ENCODE peak calls at places on chromosome 22, in six cellular contexts. A is HFF-Myc, J is upper lobe of right lung, W is astrocyte, G is testis, X is WTC11. P is an unnamed sample.

GRCh38 chr22:48975886-48976285 is 851.8 kb downstream of the BRD1 start:
- DNase-seq in A (no peak), J (no peak), W (no peak), G (no peak), X (no peak), P (no peak)

GRCh38 chr22:30262917-30263741 is 3.5 kb downstream of the OSM start:
- DNase-seq in A (no peak), J (peak), W (no peak), G (peak), X (peak), P (peak)

GRCh38 chr22:35315141-35315854 is 15.6 kb downstream of the TOM1 start:
- DNase-seq in A (no peak), J (peak), W (no peak), G (no peak), X (no peak), P (no peak)

GRCh38 chr22:29096736-29097669 is 24.2 kb downstream of the KREMEN1 start:
- DNase-seq in A (no peak), J (no peak), W (no peak), G (peak), X (peak), P (no peak)

GRCh38 chr22:22955866-22956535 is 68.4 kb downstream of the IGLL5 start:
- DNase-seq in A (peak), J (peak), W (peak), G (peak), X (peak), P (peak)

GRCh38 chr22:33126881-33127280 is 68.7 kb upstream of the SYN3 start:
- DNase-seq in A (no peak), J (no peak), W (no peak), G (no peak), X (no peak), P (no peak)

GRCh38 chr22:46727813-46728364 is 10.2 kb downstream of the CERK start:
- DNase-seq in A (no peak), J (no peak), W (no peak), G (no peak), X (no peak), P (no peak)

GRCh38 chr22:48796295-48797015 is 1031.2 kb downstream of the BRD1 start:
- DNase-seq in A (no peak), J (no peak), W (no peak), G (no peak), X (peak), P (no peak)

GRCh38 chr22:33864723-33865130 is 55.5 kb downstream of the LARGE1 start:
- DNase-seq in A (no peak), J (no peak), W (no peak), G (peak), X (no peak), P (peak)

GRCh38 chr22:16783930-16784354 is 41.3 kb downstream of the XKR3 start:
- DNase-seq in A (no peak), J (no peak), W (no peak), G (no peak), X (no peak), P (no peak)

GRCh38 chr22:20299736-20300136 is 20.1 kb downstream of the DGCR6L start:
- DNase-seq in A (no peak), J (peak), W (no peak), G (peak), X (no peak), P (no peak)

GRCh38 chr22:29702025-29702930 is 17.5 kb upstream of the CABP7 start:
- DNase-seq in A (no peak), J (no peak), W (no peak), G (no peak), X (no peak), P (no peak)

GRCh38 chr22:31230871-31231621 is 18.9 kb downstream of the LIMK2 start:
- DNase-seq in A (no peak), J (no peak), W (peak), G (peak), X (no peak), P (peak)

GRCh38 chr22:17862646-17863181 is 88.4 kb upstream of the BID start:
- DNase-seq in A (no peak), J (no peak), W (peak), G (no peak), X (no peak), P (no peak)

GRCh38 chr22:49326558-49326957 is 501.1 kb downstream of the BRD1 start:
- DNase-seq in A (no peak), J (no peak), W (no peak), G (no peak), X (no peak), P (peak)

GRCh38 chr22:50670513-50670912 is 2.1 kb upstream of the SHANK3 start:
- DNase-seq in A (no peak), J (no peak), W (no peak), G (no peak), X (no peak), P (no peak)

GRCh38 chr22:29580200-29580810 is 608 bp downstream of the NIPSNAP1 start:
- DNase-seq in A (no peak), J (no peak), W (no peak), G (no peak), X (peak), P (peak)

GRCh38 chr22:25658641-25659040 is 83.3 kb upstream of the MYO18B start:
- DNase-seq in A (no peak), J (no peak), W (no peak), G (no peak), X (no peak), P (no peak)

GRCh38 chr22:23678133-23678532 is 12.7 kb upstream of the RGL4 start:
- DNase-seq in A (no peak), J (peak), W (no peak), G (no peak), X (no peak), P (no peak)

GRCh38 chr22:38554281-38554680 is 15.7 kb downstream of the DMC1 start:
- DNase-seq in A (peak), J (no peak), W (peak), G (no peak), X (no peak), P (no peak)

GRCh38 chr22:38744981-38745380 is 10.8 kb downstream of the SUN2 start:
- DNase-seq in A (peak), J (no peak), W (no peak), G (no peak), X (no peak), P (no peak)

GRCh38 chr22:45450101-45450785 is 36.8 kb downstream of the RIBC2 start:
- DNase-seq in A (no peak), J (no peak), W (no peak), G (no peak), X (no peak), P (no peak)

GRCh38 chr22:38755155-38755910 is 465 bp downstream of the SUN2 start:
- DNase-seq in A (no peak), J (peak), W (peak), G (peak), X (peak), P (peak)

GRCh38 chr22:26239561-26239960 is 70.3 kb downstream of the SEZ6L start:
- DNase-seq in A (no peak), J (no peak), W (peak), G (no peak), X (no peak), P (no peak)

GRCh38 chr22:46129390-46130041 is 20.8 kb upstream of the PPARA start:
- DNase-seq in A (no peak), J (peak), W (no peak), G (peak), X (no peak), P (peak)

GRCh38 chr22:45907996-45908395 is 69.0 kb downstream of the WNT7B start:
- DNase-seq in A (no peak), J (no peak), W (no peak), G (no peak), X (no peak), P (no peak)

GRCh38 chr22:37552560-37553163 is 7.6 kb upstream of the CDC42EP1 start:
- DNase-seq in A (peak), J (no peak), W (peak), G (peak), X (peak), P (no peak)

GRCh38 chr22:25637032-25637431 is 72.6 kb downstream of the GRK3 start:
- DNase-seq in A (no peak), J (no peak), W (no peak), G (no peak), X (no peak), P (no peak)

GRCh38 chr22:33006955-33007318 is 51.2 kb downstream of the SYN3 start:
- DNase-seq in A (no peak), J (no peak), W (no peak), G (no peak), X (no peak), P (no peak)

GRCh38 chr22:46777609-46777970 is 15.1 kb downstream of the TBC1D22A start:
- DNase-seq in A (no peak), J (no peak), W (no peak), G (no peak), X (no peak), P (peak)

GRCh38 chr22:26619510-26619909 is 1.7 kb upstream of the CRYBB1 start:
- DNase-seq in A (no peak), J (no peak), W (no peak), G (no peak), X (no peak), P (no peak)

GRCh38 chr22:30947163-30947820 is 21.3 kb downstream of the MORC2 start:
- DNase-seq in A (no peak), J (no peak), W (no peak), G (no peak), X (no peak), P (no peak)

GRCh38 chr22:38758276-38758945 is 2.6 kb upstream of the SUN2 start:
- DNase-seq in A (no peak), J (no peak), W (no peak), G (no peak), X (no peak), P (peak)

GRCh38 chr22:19786959-19787848 is 26.6 kb downstream of the TBX1 start:
- DNase-seq in A (no peak), J (no peak), W (no peak), G (no peak), X (no peak), P (no peak)

GRCh38 chr22:30397656-30398635 is 1.1 kb downstream of the SEC14L2 start:
- DNase-seq in A (no peak), J (no peak), W (no peak), G (no peak), X (no peak), P (peak)

GRCh38 chr22:43743131-43743530 is 69.0 kb downstream of the EFCAB6 start:
- DNase-seq in A (no peak), J (no peak), W (no peak), G (no peak), X (peak), P (no peak)
- TF ChIP-seq CTCF in A (peak), J (no peak), W (peak), G (no peak), X (peak), P (no peak)

GRCh38 chr22:27937453-27937852 is 18.4 kb upstream of the PITPNB start:
- DNase-seq in A (no peak), J (no peak), W (no peak), G (no peak), X (no peak), P (no peak)
- TF ChIP-seq CTCF in A (no peak), J (no peak), W (no peak), G (no peak), X (no peak), P (no peak)

GRCh38 chr22:36350751-36351594 is 36.8 kb downstream of the MYH9 start:
- DNase-seq in A (no peak), J (no peak), W (peak), G (no peak), X (no peak), P (no peak)
- TF ChIP-seq CTCF in A (no peak), J (no peak), W (no peak), G (no peak), X (no peak), P (no peak)

DNA sequence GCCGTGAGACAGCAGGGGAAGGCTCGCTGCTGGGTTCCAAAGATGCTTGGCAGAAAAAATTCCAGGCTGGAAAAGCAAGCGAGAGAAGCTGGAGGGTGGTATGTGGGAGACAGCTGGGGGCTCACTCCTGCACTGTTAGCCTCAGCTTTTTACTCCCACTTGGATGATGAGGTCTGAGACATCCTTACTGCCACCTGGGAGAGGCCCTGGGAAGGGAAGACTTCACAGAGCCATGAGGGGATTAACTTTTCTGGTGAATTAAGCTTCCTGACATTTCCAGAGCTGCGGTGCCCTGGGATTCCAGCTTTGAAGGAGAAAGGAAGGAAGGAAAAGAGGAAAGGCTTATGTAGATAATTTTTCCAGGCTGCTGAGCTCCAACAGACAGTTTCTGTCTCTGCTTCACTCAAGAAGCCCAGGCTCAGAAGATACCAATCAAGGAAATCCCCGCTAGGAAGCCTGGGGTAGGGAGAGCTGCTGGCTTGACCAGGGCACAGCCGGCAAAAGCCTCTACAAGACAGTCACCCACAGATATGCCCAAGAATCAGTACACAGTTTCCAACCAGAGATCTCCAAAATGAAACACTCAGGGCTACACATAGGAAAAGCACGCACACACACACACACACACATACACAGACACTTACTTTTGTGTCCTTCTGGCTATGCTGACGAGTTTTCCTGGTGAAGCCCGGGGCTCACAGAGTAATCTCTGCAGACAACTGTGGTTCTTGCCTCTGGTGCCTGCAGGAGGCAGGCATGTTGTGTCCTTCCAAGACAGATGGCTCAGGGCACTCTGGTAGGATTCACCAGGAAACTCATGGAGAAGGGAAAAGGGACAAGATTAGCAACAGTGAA is 907 bp downstream of the MCHR1 start:
- DNase-seq in A (no peak), J (no peak), W (no peak), G (peak), X (no peak), P (no peak)
- TF ChIP-seq CTCF in A (peak), J (no peak), W (no peak), G (no peak), X (no peak), P (no peak)

DNA sequence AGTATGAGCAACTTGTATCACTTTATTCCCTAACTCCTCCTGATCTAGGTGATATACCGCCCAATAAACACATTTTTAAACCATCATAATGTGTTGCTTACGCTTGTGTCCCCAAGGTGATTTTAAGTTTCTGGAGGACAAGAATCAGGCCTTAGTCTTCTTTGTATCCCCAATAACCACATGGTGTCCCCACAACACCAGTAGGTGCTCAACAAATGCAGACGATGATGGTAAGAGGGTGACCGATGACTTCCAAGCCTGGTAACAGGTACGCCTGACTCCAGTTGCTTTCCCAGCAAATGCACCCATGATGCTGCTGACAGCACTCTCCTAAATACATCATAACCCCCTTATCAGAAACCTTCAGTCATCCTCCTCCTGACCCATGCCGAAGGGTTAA is 64.2 kb downstream of the EFCAB6 start:
- DNase-seq in A (no peak), J (no peak), W (no peak), G (no peak), X (no peak), P (no peak)
- TF ChIP-seq CTCF in A (no peak), J (no peak), W (no peak), G (no peak), X (no peak), P (no peak)

DNA sequence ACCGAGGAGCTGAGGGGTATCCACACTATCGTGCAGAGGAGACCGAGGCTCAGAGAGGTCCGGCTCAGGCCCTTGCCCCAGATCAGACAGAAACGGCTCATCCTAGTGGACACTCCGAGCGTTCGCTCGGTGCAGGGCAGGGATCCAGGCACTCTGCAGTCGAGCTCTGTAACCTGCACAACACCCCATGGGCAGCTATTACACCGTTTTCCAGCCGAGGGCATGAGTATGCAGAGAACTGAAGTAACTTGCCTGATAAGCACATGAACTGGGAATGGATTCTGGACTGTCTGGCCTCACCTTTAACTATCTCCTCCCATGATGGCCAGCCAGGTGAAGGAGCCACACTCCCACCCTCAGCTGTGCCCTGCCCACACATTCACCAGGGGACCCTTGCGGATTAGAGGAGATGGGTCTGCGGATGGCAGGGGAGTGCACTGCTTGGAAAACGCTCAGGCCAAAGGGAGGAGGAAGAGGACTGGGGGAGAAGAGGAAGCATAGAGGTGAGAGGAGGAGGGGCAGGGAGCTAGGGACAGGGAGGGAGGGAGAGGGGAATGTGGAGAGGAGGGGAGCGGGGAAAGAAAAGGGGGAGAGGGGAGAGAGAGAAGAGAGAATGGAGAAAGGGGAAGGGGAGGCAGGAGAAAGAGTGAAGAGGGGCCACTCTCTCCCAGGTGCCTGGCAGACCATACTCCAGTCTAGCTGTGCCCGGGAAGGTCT is 33.0 kb upstream of the TCF20 start:
- DNase-seq in A (no peak), J (no peak), W (no peak), G (no peak), X (no peak), P (no peak)
- TF ChIP-seq CTCF in A (no peak), J (no peak), W (no peak), G (no peak), X (no peak), P (no peak)

P was measured in GM13976.